ENCODE peak calls at places on chromosomes 11 and 22, in ten cellular contexts. V is lower lobe of right lung; R is IMR-90; L is CD8-positive, alpha-beta memory T cell; A is tibial nerve; Z is lower leg skin; U is neuronal stem cell; O is cardiac muscle cell; N is HL-60; F is cardiac fibroblast. X is an unnamed sample.

GRCh38 chr11:131724436-131724995 is 354.1 kb downstream of the NTM start:
- DNase-seq in A (no peak), U (no peak), N (no peak), L (no peak), R (no peak), V (no peak), Z (no peak), F (no peak), O (no peak), X (no peak)

GRCh38 chr11:60122414-60123036 is 34.1 kb downstream of the MS4A2 start:
- DNase-seq in A (no peak), U (no peak), O (no peak), V (no peak), F (no peak), L (no peak), N (no peak), Z (no peak), R (no peak), X (no peak)

GRCh38 chr11:125114518-125114917 is 3.1 kb upstream of the TMEM218 start:
- DNase-seq in U (no peak), F (no peak), V (no peak), L (no peak), A (no peak), N (no peak), Z (no peak), O (no peak), R (no peak), X (no peak)

GRCh38 chr11:79493555-79494171 is 52.8 kb upstream of the TENM4 start:
- DNase-seq in R (peak), A (peak), V (peak), F (peak), Z (peak), O (peak), N (peak), L (no peak), U (peak), X (peak)

GRCh38 chr11:70525006-70525405 is 126.7 kb downstream of the CTTN start:
- DNase-seq in U (no peak), A (no peak), R (no peak), N (no peak), V (no peak), O (no peak), L (no peak), F (no peak), Z (no peak), X (no peak)

GRCh38 chr11:108886608-108887007 is 221.7 kb downstream of the DDX10 start:
- DNase-seq in O (no peak), F (peak), V (no peak), A (no peak), R (peak), N (no peak), Z (no peak), U (no peak), L (no peak), X (no peak)

GRCh38 chr11:68016904-68017817 is 7.0 kb downstream of the ALDH3B1 start:
- DNase-seq in A (no peak), Z (no peak), L (no peak), N (no peak), O (no peak), U (no peak), V (peak), F (peak), R (no peak), X (no peak)

GRCh38 chr22:27107005-27107404 is 449.6 kb downstream of the MIAT start:
- DNase-seq in L (no peak), R (no peak), Z (no peak), O (no peak), N (no peak), A (no peak), U (no peak), F (no peak), V (no peak), X (no peak)

GRCh38 chr22:27370281-27370680 is 431.3 kb downstream of the MN1 start:
- DNase-seq in N (peak), R (no peak), A (no peak), V (no peak), O (no peak), Z (no peak), L (no peak), F (no peak), U (no peak), X (no peak)

GRCh38 chr11:75574698-75575265 is 12.7 kb downstream of the SERPINH1 start:
- DNase-seq in L (no peak), U (no peak), R (no peak), F (peak), A (no peak), V (no peak), Z (no peak), N (no peak), O (no peak), X (no peak)

GRCh38 chr11:34585870-34586654 is 34.8 kb upstream of the EHF start:
- DNase-seq in L (no peak), O (peak), F (peak), Z (no peak), N (peak), V (no peak), U (peak), R (peak), A (no peak), X (peak)

GRCh38 chr11:94884322-94884721 is 89.0 kb downstream of the CWC15 start:
- DNase-seq in U (no peak), O (no peak), R (no peak), N (no peak), F (no peak), L (no peak), A (no peak), V (no peak), Z (no peak), X (no peak)

GRCh38 chr11:116578971-116579687 is 193.7 kb downstream of the BUD13 start:
- DNase-seq in L (no peak), N (no peak), Z (no peak), F (no peak), U (peak), V (no peak), R (no peak), A (no peak), O (no peak), X (no peak)

GRCh38 chr11:2575611-2576051 is 124.2 kb downstream of the KCNQ1OT1 start:
- DNase-seq in Z (no peak), R (no peak), A (no peak), U (no peak), L (no peak), N (no peak), O (no peak), F (no peak), V (peak), X (no peak)

GRCh38 chr22:21029486-21030025 is 2.8 kb downstream of the SLC7A4 start:
- DNase-seq in Z (no peak), L (no peak), O (no peak), N (no peak), V (no peak), U (no peak), F (no peak), R (no peak), A (no peak), X (no peak)

GRCh38 chr11:59556883-59557205 is 45.5 kb downstream of the OR4D9 start:
- DNase-seq in R (no peak), O (no peak), Z (no peak), N (no peak), A (no peak), V (no peak), L (no peak), U (no peak), F (no peak), X (no peak)

GRCh38 chr11:74546752-74547151 is 45.6 kb upstream of the POLD3 start:
- DNase-seq in L (no peak), U (no peak), R (no peak), F (no peak), N (no peak), Z (peak), V (no peak), O (no peak), A (no peak), X (no peak)

GRCh38 chr11:116691779-116692178 is 81.0 kb downstream of the BUD13 start:
- DNase-seq in U (peak), O (peak), R (peak), N (peak), Z (no peak), F (peak), A (no peak), L (peak), V (peak), X (no peak)

GRCh38 chr11:6319879-6320410 is 356 bp downstream of the CAVIN3 start:
- DNase-seq in Z (peak), F (peak), U (peak), L (no peak), A (peak), N (no peak), R (peak), O (peak), V (peak), X (no peak)

GRCh38 chr11:133342453-133342852 is 189.8 kb downstream of the OPCML start:
- DNase-seq in L (no peak), A (no peak), F (no peak), U (no peak), N (no peak), O (no peak), V (no peak), Z (no peak), R (no peak), X (no peak)

GRCh38 chr11:31542862-31543261 is 33.3 kb downstream of the ELP4 start:
- DNase-seq in A (no peak), O (no peak), N (no peak), V (no peak), U (no peak), F (no peak), Z (no peak), R (no peak), L (no peak), X (no peak)

GRCh38 chr11:33778682-33779081 is 4.4 kb upstream of the FBXO3 start:
- DNase-seq in F (peak), U (no peak), N (no peak), Z (no peak), O (peak), V (no peak), A (no peak), R (peak), L (no peak), X (no peak)

GRCh38 chr11:131514062-131514461 is 143.6 kb downstream of the NTM start:
- DNase-seq in U (no peak), R (no peak), Z (no peak), V (no peak), F (no peak), L (no peak), N (no peak), A (no peak), O (no peak), X (no peak)

GRCh38 chr11:131999955-132000354 is 629.5 kb downstream of the NTM start:
- DNase-seq in U (no peak), O (no peak), L (no peak), A (no peak), Z (no peak), R (no peak), N (no peak), F (no peak), V (no peak), X (no peak)

GRCh38 chr11:22733433-22733832 is 67.0 kb downstream of the GAS2 start:
- DNase-seq in R (no peak), V (no peak), O (no peak), L (no peak), A (no peak), F (no peak), N (no peak), Z (no peak), U (no peak), X (no peak)

GRCh38 chr22:42881982-42882656 is 25.0 kb upstream of the ARFGAP3 start:
- DNase-seq in A (no peak), R (no peak), L (no peak), U (no peak), O (no peak), Z (no peak), V (no peak), F (no peak), N (no peak), X (no peak)

GRCh38 chr11:76682681-76683080 is 12.1 kb upstream of the LRRC32 start:
- DNase-seq in Z (no peak), R (no peak), L (no peak), U (no peak), N (no peak), F (no peak), O (no peak), A (no peak), V (no peak), X (no peak)

GRCh38 chr11:69178819-69179482 is 23.2 kb downstream of the SMIM38 start:
- DNase-seq in A (no peak), Z (no peak), L (no peak), R (no peak), U (no peak), O (no peak), F (no peak), N (no peak), V (no peak), X (no peak)

GRCh38 chr22:33757041-33757440 is 163.2 kb downstream of the LARGE1 start:
- DNase-seq in Z (no peak), N (no peak), R (no peak), U (no peak), A (no peak), L (no peak), O (no peak), V (no peak), F (no peak), X (no peak)

GRCh38 chr11:64560941-64561340 is 30.1 kb upstream of the SLC22A12 start:
- DNase-seq in N (no peak), Z (no peak), O (no peak), L (no peak), A (no peak), F (no peak), V (peak), U (no peak), R (no peak), X (no peak)

GRCh38 chr22:42978453-42979103 is 36.4 kb downstream of the PACSIN2 start:
- DNase-seq in U (peak), L (no peak), Z (no peak), F (peak), N (no peak), A (no peak), O (no peak), V (no peak), R (peak), X (no peak)

GRCh38 chr11:86596861-86597632 is 75.4 kb downstream of the ME3 start:
- DNase-seq in U (no peak), N (peak), Z (peak), L (no peak), V (no peak), O (no peak), A (no peak), R (peak), F (peak), X (no peak)

GRCh38 chr11:1565904-1566247 is 6.2 kb downstream of the DUSP8 start:
- DNase-seq in O (no peak), U (no peak), Z (no peak), N (no peak), F (no peak), R (no peak), L (no peak), A (no peak), V (no peak), X (no peak)

GRCh38 chr22:27983361-27983791 is 64.3 kb upstream of the PITPNB start:
- DNase-seq in O (no peak), U (no peak), V (no peak), Z (no peak), L (no peak), A (no peak), R (no peak), N (no peak), F (no peak), X (no peak)

GRCh38 chr11:18844753-18845367 is 53.3 kb upstream of the PTPN5 start:
- DNase-seq in Z (no peak), R (peak), L (no peak), N (no peak), O (peak), V (no peak), F (peak), U (no peak), A (no peak), X (no peak)

GRCh38 chr11:47288066-47288465 is 18.1 kb downstream of the MADD start:
- DNase-seq in L (no peak), F (no peak), Z (no peak), U (no peak), N (no peak), A (no peak), R (no peak), O (no peak), V (no peak), X (no peak)

GRCh38 chr11:108609681-108610080 is 16.1 kb upstream of the EXPH5 start:
- DNase-seq in O (no peak), N (no peak), U (no peak), V (no peak), A (no peak), Z (no peak), R (peak), F (peak), L (no peak), X (no peak)

GRCh38 chr22:44659140-44659539 is 42.9 kb upstream of the PRR5 start:
- DNase-seq in F (no peak), L (no peak), A (no peak), O (no peak), Z (no peak), V (peak), R (no peak), U (no peak), N (no peak), X (no peak)

GRCh38 chr11:43923327-43924111 is 18.9 kb upstream of the C11orf96 start:
- DNase-seq in L (no peak), O (no peak), U (no peak), V (no peak), F (peak), Z (peak), A (peak), N (no peak), R (peak), X (no peak)

GRCh38 chr22:29820941-29821789 is 16.9 kb downstream of the ASCC2 start:
- DNase-seq in U (no peak), F (peak), Z (peak), O (peak), V (peak), R (peak), A (peak), L (no peak), N (peak), X (no peak)
- H3K4me3 ChIP-seq in U (no peak), F (no peak), Z (no peak), O (no peak), V (no peak), R (no peak), A (no peak), L (no peak), N (no peak), X (no peak)

DNA sequence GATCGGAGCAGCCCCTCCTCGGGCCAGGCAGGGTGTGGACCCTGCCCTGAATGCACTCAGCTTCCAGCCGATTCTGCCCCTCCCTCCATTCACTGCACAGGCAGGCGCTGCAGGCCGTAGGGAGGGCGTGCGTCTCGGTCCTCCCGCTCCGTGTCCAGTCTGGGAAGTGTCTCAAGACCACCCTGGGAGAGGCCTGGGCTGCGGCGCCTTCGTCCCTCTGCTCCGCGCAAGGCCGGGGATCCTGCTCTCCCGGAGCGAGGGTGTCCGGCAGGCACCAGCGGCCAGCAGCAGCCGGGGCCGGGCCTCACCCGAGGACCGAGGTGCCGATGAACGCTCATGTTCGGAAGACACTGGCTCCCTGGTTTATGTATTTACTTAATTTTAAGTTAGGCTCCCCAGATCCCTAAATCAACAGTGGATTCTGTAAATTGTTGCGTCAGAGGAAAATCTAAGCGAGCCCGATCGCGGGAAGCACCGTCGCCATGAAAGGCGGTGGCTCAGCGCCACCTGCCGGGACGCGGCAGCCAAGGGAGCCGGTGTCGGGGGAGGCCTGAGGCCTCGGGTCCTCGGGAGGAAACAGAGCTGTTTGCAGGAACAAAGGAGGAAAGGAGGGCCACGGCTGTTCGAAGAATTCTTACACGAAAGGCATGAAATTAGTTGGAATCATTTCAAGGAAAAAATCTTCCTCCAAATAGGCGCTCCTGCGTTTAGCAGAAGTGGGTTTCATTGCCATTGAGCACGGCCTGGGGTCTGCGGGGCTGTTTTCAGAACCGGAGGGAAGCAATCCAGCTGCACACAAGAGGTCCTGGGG is 195.3 kb downstream of the BRD1 start:
- DNase-seq in Z (no peak), U (peak), N (no peak), A (no peak), F (peak), R (peak), O (peak), L (no peak), V (peak), X (no peak)
- H3K4me3 ChIP-seq in Z (no peak), U (peak), N (no peak), A (peak), F (peak), R (peak), O (peak), L (no peak), V (peak), X (no peak)

DNA sequence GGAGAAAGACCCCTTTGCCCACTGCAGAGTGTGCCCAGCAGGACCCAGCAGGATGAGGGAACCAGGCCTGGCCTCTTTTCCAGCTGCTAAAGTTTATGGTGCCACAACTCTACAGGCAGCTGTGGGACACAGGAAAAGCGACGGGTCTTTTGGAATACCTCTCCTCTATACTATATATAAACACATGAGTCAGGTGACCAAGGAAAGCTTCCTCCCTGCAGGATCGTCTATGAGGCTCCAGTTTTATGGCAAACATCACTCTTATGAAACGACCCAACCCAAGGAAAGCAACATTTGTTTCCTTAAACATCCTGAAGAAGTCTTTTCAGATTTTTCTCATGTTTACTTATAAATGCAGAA is 102.8 kb upstream of the AKIP1 start:
- DNase-seq in L (no peak), U (no peak), N (no peak), A (no peak), V (no peak), Z (no peak), R (no peak), O (peak), F (no peak), X (no peak)
- H3K4me3 ChIP-seq in L (no peak), U (no peak), N (no peak), A (peak), V (peak), Z (no peak), R (no peak), O (no peak), F (no peak), X (no peak)

GRCh38 chr11:8017894-8018741 is 31.0 kb downstream of the EIF3F start:
- DNase-seq in N (no peak), A (no peak), R (no peak), O (no peak), Z (no peak), F (peak), V (no peak), U (no peak), L (no peak), X (no peak)
- H3K4me3 ChIP-seq in N (no peak), A (peak), R (peak), O (peak), Z (peak), F (no peak), V (peak), U (peak), L (peak), X (peak)

X was measured in iPS DF 6.9.